ENCODE peak calls at places on chromosomes 7 and 10, in seven cellular contexts. One of them, this sample, is unnamed.

GRCh38 chr10:71429929-71430328 is 33.2 kb downstream of the CDH23 start:
- DNase-seq in HCT116: no peak
- DNase-seq in cardiac muscle cell: no peak
- DNase-seq in Calu3: no peak
- DNase-seq in AG09319: no peak
- DNase-seq in AG04450: no peak
- DNase-seq in ascending aorta: no peak
- DNase-seq in this sample: peak; percentile 59

GRCh38 chr10:55629792-55630490 is 731.1 kb downstream of the ZWINT start:
- DNase-seq in ascending aorta: no peak
- DNase-seq in AG04450: no peak
- DNase-seq in AG09319: no peak
- DNase-seq in HCT116: no peak
- DNase-seq in Calu3: no peak
- DNase-seq in cardiac muscle cell: peak; percentile 80
- DNase-seq in this sample: no peak

GRCh38 chr7:11082552-11083213 is 109.0 kb downstream of the PHF14 start:
- DNase-seq in AG09319: no peak
- DNase-seq in Calu3: no peak
- DNase-seq in ascending aorta: no peak
- DNase-seq in cardiac muscle cell: peak; percentile 1
- DNase-seq in AG04450: no peak
- DNase-seq in HCT116: no peak
- DNase-seq in this sample: no peak

GRCh38 chr10:96720422-96721206 is at the start of gene PIK3AP1:
- DNase-seq in Calu3: peak; percentile 54
- DNase-seq in AG04450: no peak
- DNase-seq in ascending aorta: no peak
- DNase-seq in cardiac muscle cell: peak; percentile 62
- DNase-seq in HCT116: no peak
- DNase-seq in AG09319: no peak
- DNase-seq in this sample: no peak

GRCh38 chr7:33821970-33822369 is 83.4 kb upstream of the BMPER start:
- DNase-seq in cardiac muscle cell: no peak
- DNase-seq in Calu3: no peak
- DNase-seq in HCT116: no peak
- DNase-seq in ascending aorta: no peak
- DNase-seq in AG04450: no peak
- DNase-seq in AG09319: no peak
- DNase-seq in this sample: no peak

GRCh38 chr7:37493810-37494209 is 45.1 kb upstream of the ELMO1 start:
- DNase-seq in AG09319: no peak
- DNase-seq in Calu3: no peak
- DNase-seq in cardiac muscle cell: no peak
- DNase-seq in HCT116: no peak
- DNase-seq in ascending aorta: no peak
- DNase-seq in AG04450: no peak
- DNase-seq in this sample: no peak

GRCh38 chr7:141014091-141014490 is 661 bp downstream of the MRPS33 start:
- DNase-seq in cardiac muscle cell: no peak
- DNase-seq in AG09319: peak; percentile 19
- DNase-seq in AG04450: no peak
- DNase-seq in Calu3: no peak
- DNase-seq in HCT116: no peak
- DNase-seq in ascending aorta: no peak
- DNase-seq in this sample: no peak

GRCh38 chr10:110840225-110840922 is 31.4 kb upstream of the PDCD4 start:
- DNase-seq in Calu3: peak; percentile 20
- DNase-seq in cardiac muscle cell: no peak
- DNase-seq in HCT116: no peak
- DNase-seq in ascending aorta: no peak
- DNase-seq in AG04450: no peak
- DNase-seq in AG09319: no peak
- DNase-seq in this sample: no peak

GRCh38 chr10:116287906-116288501 is 15.0 kb upstream of the GFRA1 start:
- DNase-seq in AG04450: peak; percentile 7
- DNase-seq in ascending aorta: no peak
- DNase-seq in Calu3: peak; percentile 23
- DNase-seq in HCT116: peak; percentile 37
- DNase-seq in cardiac muscle cell: peak; percentile 63
- DNase-seq in AG09319: peak; percentile 36
- DNase-seq in this sample: no peak

GRCh38 chr7:19713676-19714075 is 4.8 kb upstream of the POLR1F start:
- DNase-seq in AG04450: peak; percentile 6
- DNase-seq in ascending aorta: no peak
- DNase-seq in Calu3: peak; percentile 66
- DNase-seq in AG09319: no peak
- DNase-seq in cardiac muscle cell: peak; percentile 45
- DNase-seq in HCT116: peak; percentile 51
- DNase-seq in this sample: no peak

GRCh38 chr10:87818505-87819273 is 663 bp upstream of the ATAD1 start:
- DNase-seq in ascending aorta: no peak
- DNase-seq in AG09319: no peak
- DNase-seq in AG04450: no peak
- DNase-seq in cardiac muscle cell: peak; percentile 23
- DNase-seq in Calu3: peak; percentile 22
- DNase-seq in HCT116: no peak
- DNase-seq in this sample: no peak

GRCh38 chr10:90313548-90314325 is 544.1 kb downstream of the HTR7 start:
- DNase-seq in Calu3: no peak
- DNase-seq in ascending aorta: no peak
- DNase-seq in cardiac muscle cell: no peak
- DNase-seq in AG09319: no peak
- DNase-seq in HCT116: peak; percentile 88
- DNase-seq in AG04450: no peak
- DNase-seq in this sample: no peak

GRCh38 chr10:110615057-110615630 is 29.0 kb upstream of the RBM20 start:
- DNase-seq in ascending aorta: no peak
- DNase-seq in Calu3: no peak
- DNase-seq in AG04450: peak; percentile 4
- DNase-seq in HCT116: no peak
- DNase-seq in cardiac muscle cell: no peak
- DNase-seq in AG09319: peak; percentile 7
- DNase-seq in this sample: no peak

GRCh38 chr7:94510582-94511456 is 1.2 kb downstream of the CASD1 start:
- DNase-seq in ascending aorta: no peak
- DNase-seq in Calu3: peak; percentile 31
- DNase-seq in AG09319: no peak
- DNase-seq in cardiac muscle cell: peak; percentile 65
- DNase-seq in HCT116: no peak
- DNase-seq in AG04450: no peak
- DNase-seq in this sample: no peak

GRCh38 chr10:80477-81105 is 31.5 kb upstream of the TUBB8 start:
- DNase-seq in HCT116: no peak
- DNase-seq in cardiac muscle cell: no peak
- DNase-seq in ascending aorta: no peak
- DNase-seq in AG09319: no peak
- DNase-seq in Calu3: no peak
- DNase-seq in AG04450: no peak
- DNase-seq in this sample: peak; percentile 77

GRCh38 chr7:46197833-46198540 is 276.9 kb upstream of the IGFBP3 start:
- DNase-seq in Calu3: no peak
- DNase-seq in AG09319: no peak
- DNase-seq in cardiac muscle cell: no peak
- DNase-seq in AG04450: no peak
- DNase-seq in ascending aorta: no peak
- DNase-seq in HCT116: no peak
- DNase-seq in this sample: no peak

GRCh38 chr7:130219086-130219620 is 11.5 kb downstream of the SSMEM1 start:
- DNase-seq in AG04450: no peak
- DNase-seq in AG09319: no peak
- DNase-seq in ascending aorta: no peak
- DNase-seq in Calu3: no peak
- DNase-seq in HCT116: no peak
- DNase-seq in cardiac muscle cell: no peak
- DNase-seq in this sample: no peak

GRCh38 chr7:2575733-2576350 is 17.1 kb downstream of the IQCE start:
- DNase-seq in cardiac muscle cell: no peak
- DNase-seq in AG09319: no peak
- DNase-seq in Calu3: no peak
- DNase-seq in HCT116: no peak
- DNase-seq in ascending aorta: no peak
- DNase-seq in AG04450: no peak
- DNase-seq in this sample: no peak

GRCh38 chr7:74216361-74216761 is 6.6 kb downstream of the LAT2 start:
- DNase-seq in HCT116: no peak
- DNase-seq in AG09319: no peak
- DNase-seq in AG04450: no peak
- DNase-seq in ascending aorta: no peak
- DNase-seq in Calu3: no peak
- DNase-seq in cardiac muscle cell: no peak
- DNase-seq in this sample: no peak

GRCh38 chr7:122803323-122803722 is 82.9 kb downstream of the CADPS2 start:
- DNase-seq in ascending aorta: no peak
- DNase-seq in AG04450: no peak
- DNase-seq in cardiac muscle cell: peak; percentile 43
- DNase-seq in Calu3: no peak
- DNase-seq in HCT116: peak; percentile 10
- DNase-seq in AG09319: peak; percentile 2
- DNase-seq in this sample: no peak
- TF ChIP-seq CTCF in ascending aorta: no peak
- TF ChIP-seq CTCF in AG04450: no peak
- TF ChIP-seq CTCF in cardiac muscle cell: peak; percentile 50
- TF ChIP-seq CTCF in Calu3: peak; percentile 11
- TF ChIP-seq CTCF in HCT116: peak; percentile 42
- TF ChIP-seq CTCF in AG09319: peak; percentile 65
- TF ChIP-seq CTCF in this sample: peak; percentile 53

GRCh38 chr10:5343561-5343960 is 21.2 kb upstream of the UCN3 start:
- DNase-seq in HCT116: no peak
- DNase-seq in AG09319: no peak
- DNase-seq in cardiac muscle cell: no peak
- DNase-seq in Calu3: no peak
- DNase-seq in AG04450: no peak
- DNase-seq in ascending aorta: no peak
- DNase-seq in this sample: no peak
- TF ChIP-seq CTCF in HCT116: no peak
- TF ChIP-seq CTCF in AG09319: no peak
- TF ChIP-seq CTCF in cardiac muscle cell: peak; percentile 13
- TF ChIP-seq CTCF in Calu3: no peak
- TF ChIP-seq CTCF in AG04450: no peak
- TF ChIP-seq CTCF in ascending aorta: no peak
- TF ChIP-seq CTCF in this sample: no peak

DNA sequence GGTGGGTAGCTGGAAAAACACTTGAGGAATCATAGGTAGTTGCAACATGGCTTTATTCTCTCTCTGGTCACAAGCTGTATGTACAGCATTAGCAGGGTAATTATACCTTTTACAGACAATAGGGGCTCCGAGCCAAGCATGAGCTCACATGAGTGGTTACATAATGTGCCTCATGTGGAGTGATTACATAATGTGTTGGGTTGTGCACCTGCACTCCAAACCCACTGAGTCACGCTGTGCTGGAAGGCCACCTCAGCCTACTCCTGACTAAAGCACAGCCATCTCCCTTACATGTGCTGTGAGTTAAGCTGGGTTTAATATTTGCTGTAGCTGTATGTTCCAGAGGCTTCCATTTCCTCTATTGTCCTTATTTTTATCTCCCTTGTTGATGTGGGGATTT is 348.7 kb upstream of the SEMA3C start:
- DNase-seq in cardiac muscle cell: no peak
- DNase-seq in HCT116: no peak
- DNase-seq in Calu3: peak; percentile 7
- DNase-seq in AG09319: no peak
- DNase-seq in AG04450: peak; percentile 38
- DNase-seq in ascending aorta: no peak
- DNase-seq in this sample: no peak
- TF ChIP-seq CTCF in cardiac muscle cell: no peak
- TF ChIP-seq CTCF in HCT116: no peak
- TF ChIP-seq CTCF in Calu3: no peak
- TF ChIP-seq CTCF in AG09319: no peak
- TF ChIP-seq CTCF in AG04450: no peak
- TF ChIP-seq CTCF in ascending aorta: no peak
- TF ChIP-seq CTCF in this sample: no peak

GRCh38 chr10:3081383-3081981 is 14.1 kb downstream of the PFKP start:
- DNase-seq in ascending aorta: no peak
- DNase-seq in AG09319: no peak
- DNase-seq in AG04450: no peak
- DNase-seq in cardiac muscle cell: no peak
- DNase-seq in HCT116: no peak
- DNase-seq in Calu3: no peak
- DNase-seq in this sample: no peak

GRCh38 chr10:3077940-3078630 is 10.7 kb downstream of the PFKP start:
- DNase-seq in AG09319: no peak
- DNase-seq in ascending aorta: no peak
- DNase-seq in AG04450: no peak
- DNase-seq in HCT116: no peak
- DNase-seq in Calu3: peak; percentile 56
- DNase-seq in cardiac muscle cell: no peak
- DNase-seq in this sample: no peak

GRCh38 chr10:3077506-3077905 is 10.2 kb downstream of the PFKP start:
- DNase-seq in Calu3: no peak
- DNase-seq in AG09319: no peak
- DNase-seq in AG04450: no peak
- DNase-seq in cardiac muscle cell: no peak
- DNase-seq in HCT116: no peak
- DNase-seq in ascending aorta: no peak
- DNase-seq in this sample: no peak

GRCh38 chr10:3082290-3082689 is 14.9 kb downstream of the PFKP start:
- DNase-seq in AG09319: no peak
- DNase-seq in cardiac muscle cell: no peak
- DNase-seq in AG04450: no peak
- DNase-seq in Calu3: no peak
- DNase-seq in HCT116: no peak
- DNase-seq in ascending aorta: no peak
- DNase-seq in this sample: no peak

GRCh38 chr10:3080608-3081007 is 13.3 kb downstream of the PFKP start:
- DNase-seq in HCT116: no peak
- DNase-seq in Calu3: no peak
- DNase-seq in AG09319: no peak
- DNase-seq in AG04450: no peak
- DNase-seq in ascending aorta: no peak
- DNase-seq in cardiac muscle cell: no peak
- DNase-seq in this sample: no peak
- TF ChIP-seq CTCF in HCT116: no peak
- TF ChIP-seq CTCF in Calu3: no peak
- TF ChIP-seq CTCF in AG09319: no peak
- TF ChIP-seq CTCF in AG04450: peak; percentile 30
- TF ChIP-seq CTCF in ascending aorta: no peak
- TF ChIP-seq CTCF in cardiac muscle cell: peak; percentile 10
- TF ChIP-seq CTCF in this sample: no peak

GRCh38 chr10:46787321-46787615 is 124.0 kb upstream of the PTPN20 start:
- DNase-seq in HCT116: no peak
- DNase-seq in Calu3: peak; percentile 57
- DNase-seq in cardiac muscle cell: peak; percentile 23
- DNase-seq in ascending aorta: no peak
- DNase-seq in AG09319: no peak
- DNase-seq in AG04450: no peak
- DNase-seq in this sample: no peak
- TF ChIP-seq CTCF in HCT116: no peak
- TF ChIP-seq CTCF in Calu3: no peak
- TF ChIP-seq CTCF in cardiac muscle cell: peak; percentile 3
- TF ChIP-seq CTCF in ascending aorta: no peak
- TF ChIP-seq CTCF in AG09319: peak; percentile 43
- TF ChIP-seq CTCF in AG04450: peak; percentile 19
- TF ChIP-seq CTCF in this sample: peak; percentile 48

DNA sequence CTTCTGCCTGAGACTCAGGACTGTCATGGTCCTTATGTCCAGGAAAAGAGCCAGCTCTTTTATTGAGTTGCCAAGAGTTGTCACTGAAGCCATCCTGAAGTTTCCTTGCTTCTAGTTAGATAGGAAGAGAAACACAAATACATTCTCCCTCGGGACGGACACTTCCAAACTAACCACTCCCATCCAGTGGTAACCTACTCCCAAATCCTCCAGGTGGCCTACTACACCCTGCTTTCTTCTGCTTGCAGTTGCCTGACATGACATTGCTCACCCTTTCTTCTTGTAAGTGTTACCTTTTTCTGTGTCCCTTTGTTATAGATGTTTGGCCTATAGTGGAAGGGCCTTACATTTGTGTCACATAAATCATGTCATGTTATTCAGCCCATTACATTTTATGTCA is 346.8 kb downstream of the NRG3 start:
- DNase-seq in Calu3: no peak
- DNase-seq in AG09319: no peak
- DNase-seq in HCT116: no peak
- DNase-seq in ascending aorta: no peak
- DNase-seq in cardiac muscle cell: no peak
- DNase-seq in AG04450: no peak
- DNase-seq in this sample: no peak
- TF ChIP-seq CTCF in Calu3: no peak
- TF ChIP-seq CTCF in AG09319: no peak
- TF ChIP-seq CTCF in HCT116: no peak
- TF ChIP-seq CTCF in ascending aorta: no peak
- TF ChIP-seq CTCF in cardiac muscle cell: no peak
- TF ChIP-seq CTCF in AG04450: no peak
- TF ChIP-seq CTCF in this sample: no peak